ENCODE peak calls at places on chromosomes 12 and 14, in eight cellular contexts. Y, M, D, H, Z, O, L and I are unnamed samples.

GRCh38 chr12:115504241-115504941 is 773.1 kb downstream of the MED13L start:
- DNase-seq in O (no peak), H (no peak), L (no peak), D (no peak), Y (no peak), Z (no peak), M (no peak), I (no peak)

GRCh38 chr12:124543591-124544310 is 23.7 kb downstream of the NCOR2 start:
- DNase-seq in H (no peak), O (no peak), D (no peak), Z (no peak), Y (no peak), L (no peak), M (peak; percentile 30), I (no peak)

GRCh38 chr12:111439657-111440151 is 34.0 kb downstream of the SH2B3 start:
- DNase-seq in H (no peak), M (no peak), Y (no peak), D (no peak), O (no peak), Z (no peak), L (no peak), I (no peak)

GRCh38 chr12:66279127-66279712 is 23.1 kb upstream of the HELB start:
- DNase-seq in D (no peak), O (peak; percentile 22), Z (no peak), H (no peak), M (no peak), Y (peak; percentile 31), L (no peak), I (no peak)

GRCh38 chr14:102916347-102917055 is 6.0 kb upstream of the AMN start:
- DNase-seq in H (no peak), Z (no peak), D (no peak), M (no peak), O (no peak), L (no peak), Y (no peak), I (no peak)

GRCh38 chr14:99718031-99718810 is 34.1 kb downstream of the CYP46A1 start:
- DNase-seq in H (no peak), Z (no peak), D (no peak), L (no peak), O (no peak), M (no peak), Y (no peak), I (no peak)

GRCh38 chr12:129871991-129872969 is 31.5 kb downstream of the TMEM132D start:
- DNase-seq in H (no peak), O (no peak), D (no peak), Z (no peak), Y (no peak), L (no peak), M (no peak), I (no peak)

GRCh38 chr12:56677680-56678079 is 10.4 kb downstream of the PTGES3 start:
- DNase-seq in D (no peak), L (no peak), M (no peak), Z (no peak), Y (no peak), O (no peak), H (no peak), I (no peak)

GRCh38 chr12:12441891-12442461 is 85.1 kb downstream of the BORCS5 start:
- DNase-seq in H (no peak), O (no peak), M (no peak), Z (peak; percentile 52), Y (peak; percentile 42), D (no peak), L (no peak), I (peak; percentile 18)

GRCh38 chr12:96907681-96908163 is 665 bp downstream of the NEDD1 start:
- DNase-seq in M (no peak), Y (no peak), L (peak; percentile 15), H (no peak), Z (no peak), O (peak; percentile 17), D (peak; percentile 1), I (peak; percentile 37)

GRCh38 chr14:102234331-102235264 is 70.4 kb downstream of the MOK start:
- DNase-seq in O (no peak), Z (no peak), D (no peak), L (no peak), M (no peak), Y (no peak), H (no peak), I (no peak)

GRCh38 chr12:132516064-132517012 is 26.4 kb downstream of the FBRSL1 start:
- DNase-seq in Y (no peak), Z (no peak), L (no peak), M (no peak), H (no peak), D (no peak), O (no peak), I (no peak)

GRCh38 chr12:76562158-76562557 is 2.6 kb upstream of the OSBPL8 start:
- DNase-seq in M (no peak), O (no peak), Y (no peak), Z (no peak), L (no peak), D (no peak), H (no peak), I (no peak)

GRCh38 chr14:59705866-59706265 is 129.3 kb upstream of the CCDC175 start:
- DNase-seq in O (no peak), Z (no peak), Y (no peak), H (no peak), L (no peak), M (no peak), D (no peak), I (no peak)

GRCh38 chr14:22689186-22689585 is 45.0 kb upstream of the OR6J1 start:
- DNase-seq in Y (no peak), O (peak; percentile 20), D (no peak), M (no peak), H (no peak), Z (no peak), L (peak; percentile 99), I (peak; percentile 96)

GRCh38 chr12:77439749-77440148 is 374.4 kb upstream of the E2F7 start:
- DNase-seq in Z (no peak), Y (no peak), M (no peak), O (no peak), H (no peak), L (no peak), D (no peak), I (no peak)

GRCh38 chr12:52202361-52203078 is 10.7 kb upstream of the KRT80 start:
- DNase-seq in O (no peak), Y (no peak), Z (no peak), D (no peak), M (peak; percentile 58), H (peak; percentile 44), L (no peak), I (no peak)

GRCh38 chr12:12720052-12720451 is 2.9 kb downstream of the CDKN1B start:
- DNase-seq in O (no peak), Y (no peak), H (no peak), M (no peak), L (no peak), D (no peak), Z (no peak), I (no peak)

GRCh38 chr12:77720258-77720657 is 110.4 kb upstream of the NAV3 start:
- DNase-seq in D (no peak), O (no peak), Y (no peak), Z (no peak), L (peak; percentile 30), H (no peak), M (no peak), I (peak; percentile 4)

GRCh38 chr12:78403136-78403535 is 461.4 kb upstream of the SYT1 start:
- DNase-seq in L (peak; percentile 88), Z (no peak), M (no peak), O (no peak), H (no peak), D (no peak), Y (no peak), I (peak; percentile 86)

GRCh38 chr12:112798019-112798760 is 6.6 kb downstream of the RPH3A start:
- DNase-seq in L (no peak), D (no peak), Z (no peak), M (no peak), H (no peak), O (no peak), Y (no peak), I (no peak)

GRCh38 chr14:106436310-106436905 is 910.0 kb downstream of the TMEM121 start:
- DNase-seq in H (peak; percentile 62), L (no peak), Y (peak; percentile 63), O (peak; percentile 74), D (peak; percentile 65), M (no peak), Z (peak; percentile 10), I (no peak)

GRCh38 chr12:46556820-46557524 is 184.4 kb upstream of the SLC38A2 start:
- DNase-seq in Y (no peak), M (no peak), L (peak; percentile 94), Z (no peak), D (peak; percentile 30), O (no peak), H (no peak), I (peak; percentile 93)

GRCh38 chr12:5244513-5244972 is 187.4 kb upstream of the NTF3 start:
- DNase-seq in M (no peak), Z (no peak), O (no peak), D (no peak), H (no peak), L (no peak), Y (no peak), I (no peak)

GRCh38 chr14:73815849-73816816 is 35.5 kb upstream of the PTGR2 start:
- DNase-seq in O (no peak), D (no peak), M (no peak), H (no peak), Z (no peak), Y (no peak), L (no peak), I (no peak)

GRCh38 chr14:25056688-25057078 is 6.7 kb upstream of the STXBP6 start:
- DNase-seq in O (no peak), H (no peak), M (no peak), Y (no peak), Z (no peak), L (peak; percentile 32), D (no peak), I (peak; percentile 17)